ENCODE peak calls at places on chromosome 3, in seven cellular contexts. Y is GM19239; K is stimulated activated CD8-positive, alpha-beta memory T cell treated with anti-CD3 and anti-CD28 coated beads, Interleukin-7, amount 100 ng/mL, for 4 hours; Z is suprapubic skin; A is Right ventricle myocardium superior; B is LHCN-M2; V is mesenteric fat pad. N is an unnamed sample.
A peak's percentile ranks its signal among the peaks of the same experiment; 100 is the strongest.

GRCh38 chr3:115667175-115668065 is 44.1 kb downstream of the GAP43 start:
- DNase-seq in A (no peak), Z (no peak), V (no peak), B (peak; percentile 70), K (no peak), Y (no peak), N (no peak)

GRCh38 chr3:140943781-140944547 is 2.3 kb downstream of the SLC25A36 start:
- DNase-seq in Z (no peak), K (no peak), A (no peak), V (no peak), Y (no peak), B (no peak), N (no peak)

GRCh38 chr3:10185804-10186762 is 21.4 kb downstream of the IRAK2 start:
- DNase-seq in B (no peak), Y (no peak), Z (no peak), V (no peak), K (no peak), A (no peak), N (peak; percentile 64)

GRCh38 chr3:120402257-120402656 is 48.5 kb downstream of the FSTL1 start:
- DNase-seq in B (no peak), V (no peak), A (no peak), Z (no peak), Y (no peak), K (no peak), N (no peak)

GRCh38 chr3:37862712-37863551 is 1.3 kb downstream of the CTDSPL start:
- DNase-seq in A (no peak), B (peak; percentile 44), K (no peak), Y (no peak), Z (no peak), V (no peak), N (peak; percentile 42)

GRCh38 chr3:13187593-13187992 is 114.4 kb upstream of the IQSEC1 start:
- DNase-seq in Z (no peak), A (no peak), V (no peak), Y (no peak), K (no peak), B (no peak), N (no peak)

GRCh38 chr3:16770021-16770420 is 114.7 kb upstream of the PLCL2 start:
- DNase-seq in K (no peak), V (no peak), Z (no peak), B (peak; percentile 1), Y (no peak), A (no peak), N (no peak)

GRCh38 chr3:64049832-64050231 is 26.5 kb upstream of the PSMD6 start:
- DNase-seq in V (no peak), B (no peak), Z (no peak), A (no peak), Y (no peak), K (no peak), N (no peak)

GRCh38 chr3:123871946-123872345 is 12.2 kb downstream of the MYLK start:
- DNase-seq in B (peak; percentile 19), K (no peak), V (no peak), Y (no peak), A (no peak), Z (no peak), N (peak; percentile 83)

GRCh38 chr3:39192490-39193092 is at the start of gene XIRP1:
- DNase-seq in A (no peak), V (no peak), K (peak; percentile 15), Z (no peak), B (peak; percentile 79), Y (no peak), N (peak; percentile 50)

GRCh38 chr3:142501004-142501926 is 53.4 kb upstream of the XRN1 start:
- DNase-seq in K (no peak), Y (no peak), V (no peak), Z (no peak), B (peak; percentile 89), A (no peak), N (peak; percentile 71)

GRCh38 chr3:63661242-63661641 is 8.8 kb downstream of the SNTN start:
- DNase-seq in A (no peak), B (peak; percentile 6), K (no peak), Z (no peak), V (no peak), Y (no peak), N (peak; percentile 17)

GRCh38 chr3:66592927-66593625 is 92.3 kb upstream of the LRIG1 start:
- DNase-seq in V (no peak), A (no peak), Y (no peak), Z (no peak), K (no peak), B (peak; percentile 63), N (no peak)

GRCh38 chr3:126934149-126934548 is 48.8 kb upstream of the PLXNA1 start:
- DNase-seq in K (no peak), B (no peak), V (no peak), Y (no peak), Z (no peak), A (no peak), N (no peak)

GRCh38 chr3:169479314-169479939 is 184.1 kb downstream of the MECOM start:
- DNase-seq in V (no peak), K (no peak), A (no peak), Y (no peak), Z (no peak), B (no peak), N (no peak)

GRCh38 chr3:128353991-128354687 is 112.6 kb downstream of the DNAJB8 start:
- DNase-seq in Y (no peak), A (no peak), V (no peak), B (no peak), K (no peak), Z (no peak), N (no peak)

GRCh38 chr3:145750657-145751056 is 410.3 kb downstream of the PLOD2 start:
- DNase-seq in A (no peak), K (no peak), Z (no peak), V (no peak), B (no peak), Y (no peak), N (no peak)

GRCh38 chr3:63067999-63068645 is 192.9 kb upstream of the CADPS start:
- DNase-seq in K (no peak), A (no peak), Y (no peak), B (peak; percentile 34), V (no peak), Z (no peak), N (peak; percentile 48)

GRCh38 chr3:133949438-133949837 is 53.8 kb upstream of the RAB6B start:
- DNase-seq in Y (no peak), V (no peak), B (no peak), A (peak; percentile 19), K (no peak), Z (no peak), N (peak; percentile 36)

GRCh38 chr3:80244390-80244789 is 476.6 kb upstream of the ROBO1 start:
- DNase-seq in Y (no peak), Z (no peak), K (no peak), B (peak; percentile 22), A (peak; percentile 30), V (no peak), N (no peak)

GRCh38 chr3:36868614-36869436 is 76.0 kb downstream of the TRANK1 start:
- DNase-seq in K (peak; percentile 16), A (no peak), Y (peak; percentile 30), V (no peak), B (peak; percentile 58), Z (no peak), N (peak; percentile 61)

GRCh38 chr3:73530030-73530411 is 94.7 kb downstream of the PDZRN3 start:
- DNase-seq in V (no peak), A (no peak), Z (no peak), B (peak; percentile 52), Y (no peak), K (no peak), N (peak; percentile 14)

GRCh38 chr3:25854635-25855034 is 64.7 kb downstream of the OXSM start:
- DNase-seq in K (no peak), Y (no peak), V (no peak), Z (no peak), B (peak; percentile 78), A (no peak), N (peak; percentile 29)